ENCODE peak calls at places on chromosomes 5 and 9, in eight cellular contexts. Q is cardiac fibroblast, S is neural progenitor cell, L is lower lobe of right lung, B is coronary artery, A is IMR-90, K is NB4, I is HFFc6. V is an unnamed sample.

GRCh38 chr5:40238066-40238745 is 441.5 kb upstream of the PTGER4 start:
- DNase-seq in A (no peak), K (no peak), Q (no peak), S (no peak), B (no peak), L (no peak), I (no peak), V (no peak)

GRCh38 chr9:34546834-34547827 is 24.3 kb upstream of the ENHO start:
- DNase-seq in K (peak), Q (peak), A (peak), B (peak), I (peak), L (no peak), S (peak), V (peak)

GRCh38 chr5:179872356-179873160 is 13.9 kb upstream of the MRNIP start:
- DNase-seq in L (no peak), B (no peak), I (no peak), A (no peak), S (no peak), Q (no peak), K (no peak), V (no peak)

GRCh38 chr9:2159521-2160417 is 144.6 kb downstream of the SMARCA2 start:
- DNase-seq in B (no peak), A (peak), Q (peak), L (no peak), I (no peak), K (no peak), S (no peak), V (peak)

GRCh38 chr5:110050640-110051345 is 361.1 kb downstream of the MAN2A1 start:
- DNase-seq in B (no peak), S (no peak), Q (no peak), I (no peak), K (no peak), A (no peak), L (no peak), V (no peak)

GRCh38 chr9:21754741-21755140 is 47.7 kb upstream of the MTAP start:
- DNase-seq in S (no peak), Q (no peak), B (no peak), I (no peak), L (no peak), K (no peak), A (no peak), V (no peak)

GRCh38 chr5:157283434-157283833 is 17.5 kb downstream of the CYFIP2 start:
- DNase-seq in L (no peak), Q (no peak), K (peak), I (no peak), S (no peak), B (no peak), A (no peak), V (no peak)

GRCh38 chr5:154520861-154521453 is 42.9 kb upstream of the HAND1 start:
- DNase-seq in S (peak), B (no peak), A (no peak), I (no peak), L (peak), Q (no peak), K (peak), V (peak)

GRCh38 chr9:119009253-119009652 is 360.0 kb downstream of the BRINP1 start:
- DNase-seq in L (no peak), Q (no peak), I (no peak), A (no peak), S (no peak), B (no peak), K (no peak), V (no peak)

GRCh38 chr9:107465467-107466451 is 23.8 kb downstream of the KLF4 start:
- DNase-seq in L (peak), B (peak), I (no peak), S (peak), A (peak), K (peak), Q (peak), V (peak)

GRCh38 chr5:129945031-129945430 is 40.8 kb downstream of the CHSY3 start:
- DNase-seq in B (no peak), A (no peak), L (no peak), K (no peak), S (no peak), I (no peak), Q (peak), V (no peak)

GRCh38 chr5:135222171-135222681 is 176.8 kb downstream of the MACROH2A1 start:
- DNase-seq in S (no peak), L (no peak), K (no peak), I (no peak), Q (no peak), B (peak), A (no peak), V (no peak)

GRCh38 chr5:151773979-151774378 is 2.2 kb downstream of the G3BP1 start:
- DNase-seq in I (no peak), K (peak), A (no peak), S (no peak), B (no peak), L (no peak), Q (peak), V (no peak)

GRCh38 chr9:133516256-133516960 is 8.4 kb downstream of the MYMK start:
- DNase-seq in B (no peak), S (no peak), Q (no peak), K (no peak), I (no peak), A (no peak), L (no peak), V (no peak)

GRCh38 chr9:129381481-129381957 is 203.5 kb upstream of the IER5L start:
- DNase-seq in K (no peak), L (no peak), A (no peak), I (no peak), B (no peak), S (no peak), Q (no peak), V (no peak)

GRCh38 chr5:66876266-66876807 is 280.1 kb downstream of the MAST4 start:
- DNase-seq in K (no peak), A (no peak), Q (no peak), I (no peak), S (no peak), B (no peak), L (no peak), V (no peak)

GRCh38 chr5:149500922-149501582 is 50.2 kb downstream of the CSNK1A1 start:
- DNase-seq in I (peak), A (peak), L (no peak), S (no peak), B (no peak), Q (no peak), K (no peak), V (no peak)

GRCh38 chr9:37229882-37230482 is 109.6 kb downstream of the ZCCHC7 start:
- DNase-seq in Q (no peak), A (peak), B (no peak), I (peak), L (no peak), S (no peak), K (no peak), V (no peak)

GRCh38 chr5:53826503-53826902 is 266.1 kb downstream of the NDUFS4 start:
- DNase-seq in S (no peak), K (no peak), L (no peak), A (no peak), I (no peak), B (no peak), Q (no peak), V (no peak)

GRCh38 chr9:77224750-77225312 is 47.5 kb downstream of the VPS13A start:
- DNase-seq in L (no peak), B (no peak), A (peak), S (no peak), I (peak), Q (peak), K (peak), V (no peak)

GRCh38 chr5:83927140-83927733 is 206.6 kb upstream of the HAPLN1 start:
- DNase-seq in L (peak), K (peak), Q (peak), B (peak), I (no peak), S (peak), A (peak), V (peak)

GRCh38 chr5:62271870-62272269 is 34.1 kb upstream of the KIF2A start:
- DNase-seq in L (no peak), S (no peak), I (no peak), A (no peak), Q (no peak), B (no peak), K (no peak), V (no peak)
- TF ChIP-seq CTCF in L (no peak), S (no peak), I (peak), A (no peak), Q (no peak), B (no peak), K (no peak), V (no peak)

GRCh38 chr9:131523451-131524435 is 7.3 kb downstream of the UCK1 start:
- DNase-seq in Q (no peak), I (no peak), S (no peak), B (no peak), L (no peak), A (no peak), K (no peak), V (no peak)
- TF ChIP-seq CTCF in Q (no peak), I (no peak), S (no peak), B (no peak), L (no peak), A (no peak), K (no peak), V (no peak)

GRCh38 chr5:178111925-178112324 is 1.4 kb upstream of the N4BP3 start:
- DNase-seq in I (no peak), Q (peak), B (no peak), A (peak), S (no peak), K (no peak), L (no peak), V (no peak)

GRCh38 chr5:178114325-178115135 is 1.2 kb downstream of the N4BP3 start:
- DNase-seq in I (no peak), A (no peak), L (no peak), B (no peak), Q (no peak), K (peak), S (peak), V (no peak)

GRCh38 chr5:178112545-178112944 is 787 bp upstream of the N4BP3 start:
- DNase-seq in S (no peak), B (no peak), K (no peak), I (no peak), L (no peak), A (no peak), Q (no peak), V (no peak)

GRCh38 chr5:178113841-178114324 is 551 bp downstream of the N4BP3 start:
- DNase-seq in I (no peak), S (peak), Q (no peak), A (no peak), L (no peak), B (no peak), K (peak), V (no peak)

DNA sequence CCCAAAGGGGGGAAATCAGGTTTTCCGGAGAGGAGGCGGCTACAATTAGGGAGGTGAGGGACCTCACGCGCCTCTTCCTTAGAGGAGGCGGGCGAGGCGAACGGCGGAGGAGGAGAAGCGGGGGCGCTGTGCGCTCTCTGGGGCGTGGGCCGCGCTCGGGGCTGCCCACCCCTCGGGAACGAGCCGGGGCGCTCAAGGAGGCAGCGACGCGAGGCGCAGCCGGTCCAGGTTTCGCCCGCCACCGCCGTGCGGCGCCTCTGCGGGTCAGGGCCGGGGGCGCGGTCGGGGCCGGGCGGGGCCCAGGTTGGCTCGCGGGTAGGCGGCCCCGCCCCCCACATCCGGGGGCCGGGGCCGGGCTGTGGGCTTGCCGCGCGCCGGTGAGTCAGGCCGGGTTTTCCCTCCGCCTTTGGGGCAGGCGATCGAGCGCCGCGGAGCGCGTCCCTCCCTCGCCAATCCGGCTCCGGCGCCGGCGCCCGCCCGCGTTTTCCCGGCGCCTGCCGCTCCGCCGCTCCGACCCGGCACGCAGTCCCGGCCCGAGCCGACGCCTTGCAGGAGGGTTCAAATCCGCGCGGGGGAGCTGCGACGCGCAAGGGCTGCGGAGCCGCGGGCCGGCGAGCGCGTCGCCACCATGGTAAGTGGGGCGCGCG is at the start of gene N4BP3:
- DNase-seq in B (no peak), I (no peak), Q (peak), S (peak), A (peak), K (peak), L (peak), V (peak)
- TF ChIP-seq CTCF in B (no peak), I (no peak), Q (no peak), S (peak), A (no peak), K (no peak), L (no peak), V (no peak)

GRCh38 chr9:134700636-134701350 is 59.2 kb downstream of the COL5A1 start:
- DNase-seq in Q (no peak), L (no peak), A (no peak), B (no peak), S (no peak), I (no peak), K (no peak), V (no peak)

GRCh38 chr9:134696433-134696832 is 54.8 kb downstream of the COL5A1 start:
- DNase-seq in K (no peak), Q (no peak), B (no peak), A (no peak), S (no peak), I (no peak), L (no peak), V (no peak)

GRCh38 chr9:134699343-134699740 is 57.7 kb downstream of the COL5A1 start:
- DNase-seq in Q (no peak), S (no peak), A (peak), B (no peak), K (no peak), I (no peak), L (no peak), V (no peak)

GRCh38 chr9:134698587-134699342 is 57.2 kb downstream of the COL5A1 start:
- DNase-seq in S (peak), Q (peak), B (no peak), K (peak), L (peak), I (peak), A (peak), V (peak)

DNA sequence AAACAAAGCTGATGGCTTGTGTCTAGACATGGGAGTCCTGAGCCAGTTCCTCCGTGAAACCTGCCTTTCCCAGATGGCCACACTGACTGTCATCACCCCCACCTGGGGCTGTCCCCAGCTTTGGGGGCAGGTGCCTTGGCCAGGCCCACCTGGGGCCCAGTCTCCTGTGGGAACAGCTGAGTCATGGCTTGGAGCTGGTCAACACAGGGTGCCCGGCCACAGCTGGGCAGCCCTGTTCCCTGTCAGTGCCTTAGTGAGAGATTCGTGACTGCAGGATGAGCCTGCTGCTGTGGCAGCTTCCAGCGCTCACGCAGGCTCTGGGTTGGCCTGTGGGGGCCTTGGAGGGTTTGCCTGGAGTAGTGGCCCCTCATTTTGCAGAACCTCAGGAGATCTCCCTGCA is 56.5 kb downstream of the COL5A1 start:
- DNase-seq in L (no peak), A (no peak), B (no peak), Q (no peak), I (no peak), K (no peak), S (no peak), V (no peak)
- TF ChIP-seq CTCF in L (no peak), A (no peak), B (no peak), Q (no peak), I (no peak), K (no peak), S (no peak), V (no peak)

DNA sequence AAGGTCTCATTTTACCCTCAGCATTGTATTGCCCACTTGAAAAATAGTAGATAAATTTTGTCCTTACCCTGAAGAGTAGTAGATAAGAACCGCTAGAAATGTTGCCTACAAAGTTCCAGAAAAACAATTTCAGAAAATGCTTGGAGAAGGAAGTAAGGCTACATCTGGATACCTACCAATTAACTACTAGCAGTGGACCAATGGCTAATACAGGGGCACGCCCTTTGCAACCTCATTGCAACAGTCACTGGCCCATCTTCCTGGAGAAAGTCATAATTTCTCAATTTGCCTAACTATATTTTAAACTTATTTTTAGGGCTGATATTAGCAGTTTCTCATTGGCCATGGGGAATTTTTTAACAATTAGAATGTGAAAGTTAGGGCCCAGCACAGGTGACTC is 326.7 kb upstream of the RFX3 start:
- DNase-seq in S (no peak), Q (no peak), A (no peak), K (no peak), B (no peak), L (no peak), I (no peak), V (no peak)
- TF ChIP-seq CTCF in S (no peak), Q (no peak), A (no peak), K (no peak), B (no peak), L (no peak), I (no peak), V (no peak)

GRCh38 chr5:92222449-92222848 is 839.3 kb upstream of the ARRDC3 start:
- DNase-seq in I (no peak), S (peak), L (no peak), Q (no peak), B (no peak), K (no peak), A (peak), V (peak)
- TF ChIP-seq CTCF in I (peak), S (peak), L (no peak), Q (no peak), B (no peak), K (no peak), A (no peak), V (peak)

GRCh38 chr5:42767491-42768105 is 11.0 kb downstream of the CCDC152 start:
- DNase-seq in K (peak), S (peak), A (peak), L (no peak), Q (peak), B (no peak), I (peak), V (peak)
- TF ChIP-seq CTCF in K (no peak), S (peak), A (peak), L (peak), Q (peak), B (no peak), I (peak), V (peak)

V was measured in A673.